ENCODE peak calls at places on chromosomes 11 and 22, in six cellular contexts. B, X, L, Q, T and E are unnamed samples.

GRCh38 chr11:102345923-102346322 is 1.1 kb upstream of the BIRC2 start:
- DNase-seq in B (peak; percentile 71), X (no peak), L (no peak), Q (no peak), T (no peak), E (no peak)

GRCh38 chr22:35043251-35043931 is 22.6 kb upstream of the ISX start:
- DNase-seq in B (no peak), X (no peak), L (no peak), Q (peak; percentile 57), T (peak; percentile 56), E (no peak)

GRCh38 chr22:49771266-49772065 is 56.2 kb downstream of the BRD1 start:
- DNase-seq in B (no peak), X (no peak), L (peak; percentile 47), Q (no peak), T (peak; percentile 59), E (no peak)

GRCh38 chr22:20641198-20641892 is 132.6 kb upstream of the SERPIND1 start:
- DNase-seq in B (no peak), X (no peak), L (no peak), Q (no peak), T (no peak), E (no peak)

GRCh38 chr22:31840581-31840980 is 86.8 kb downstream of the DEPDC5 start:
- DNase-seq in B (no peak), X (no peak), L (no peak), Q (no peak), T (no peak), E (no peak)

GRCh38 chr11:1156506-1157340 is 1.0 kb upstream of the MUC5AC start:
- DNase-seq in B (no peak), X (no peak), L (no peak), Q (no peak), T (no peak), E (no peak)

GRCh38 chr22:26134654-26135330 is 34.5 kb upstream of the SEZ6L start:
- DNase-seq in B (no peak), X (no peak), L (no peak), Q (no peak), T (peak; percentile 72), E (no peak)

GRCh38 chr11:59142530-59143507 is at the start of gene FAM111A:
- DNase-seq in B (no peak), X (peak; percentile 71), L (peak; percentile 94), Q (peak; percentile 93), T (peak; percentile 95), E (peak; percentile 90)

GRCh38 chr11:101255036-101255435 is 125.4 kb upstream of the PGR start:
- DNase-seq in B (no peak), X (no peak), L (no peak), Q (no peak), T (no peak), E (no peak)

GRCh38 chr11:8807544-8808225 is 103.3 kb upstream of the AKIP1 start:
- DNase-seq in B (no peak), X (no peak), L (peak; percentile 82), Q (peak; percentile 61), T (no peak), E (no peak)

GRCh38 chr11:30424336-30424735 is 101.4 kb downstream of the ARL14EP start:
- DNase-seq in B (no peak), X (no peak), L (no peak), Q (no peak), T (no peak), E (no peak)
- TF ChIP-seq POLR2AphosphoS5 in B (no peak), X (no peak), L (no peak), Q (no peak), T (no peak), E (no peak)

GRCh38 chr11:114181195-114181594 is 115.0 kb upstream of the NNMT start:
- DNase-seq in B (no peak), X (no peak), L (no peak), Q (no peak), T (no peak), E (no peak)
- H3K27ac ChIP-seq in B (no peak overlapping the region), X (no peak overlapping the region), L (peak overlapping the region; percentile 98), Q (peak overlapping the region; percentile 94), T (no peak overlapping the region), E (peak overlapping the region; percentile 99)

GRCh38 chr11:47178737-47179654 is 2.3 kb upstream of the ARFGAP2 start:
- DNase-seq in B (no peak), X (no peak), L (no peak), Q (no peak), T (no peak), E (no peak)

GRCh38 chr11:47176328-47177228 is at the start of gene ARFGAP2:
- DNase-seq in B (no peak), X (peak; percentile 87), L (peak; percentile 98), Q (peak; percentile 97), T (peak; percentile 97), E (peak; percentile 98)

GRCh38 chr11:47178305-47178704 is 1.6 kb upstream of the ARFGAP2 start:
- DNase-seq in B (no peak), X (no peak), L (no peak), Q (no peak), T (no peak), E (no peak)

GRCh38 chr11:47177229-47177845 is 658 bp upstream of the ARFGAP2 start:
- DNase-seq in B (no peak), X (peak; percentile 72), L (peak; percentile 84), Q (peak; percentile 73), T (peak; percentile 79), E (peak; percentile 68)

DNA sequence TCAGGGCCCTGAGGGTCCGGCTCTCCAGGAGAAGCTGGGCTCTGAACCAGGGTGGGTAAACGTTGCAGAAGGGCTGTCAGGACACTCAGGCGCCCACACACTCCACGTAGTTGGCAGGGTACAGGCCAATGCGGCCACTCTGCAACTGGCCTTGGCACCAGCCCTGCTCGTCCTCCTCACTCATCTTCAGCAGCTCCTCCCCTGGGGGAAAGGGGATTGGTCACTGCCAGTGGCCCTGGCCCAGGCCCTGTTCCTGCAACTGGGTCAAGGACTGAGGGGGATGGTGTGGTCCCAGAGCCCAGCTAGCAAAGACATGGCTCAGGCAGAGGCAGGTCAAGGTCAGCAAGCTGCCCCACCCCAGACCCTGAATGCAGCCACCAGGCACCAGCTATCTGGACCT is 1.2 kb upstream of the ARFGAP2 start:
- DNase-seq in B (no peak), X (no peak), L (peak; percentile 77), Q (no peak), T (no peak), E (no peak)
- H3K4me3 ChIP-seq in B (no peak overlapping the region), X (no peak overlapping the region), L (peak overlapping the region; percentile 97), Q (no peak overlapping the region), T (peak overlapping the region; percentile 100), E (no peak overlapping the region)

DNA sequence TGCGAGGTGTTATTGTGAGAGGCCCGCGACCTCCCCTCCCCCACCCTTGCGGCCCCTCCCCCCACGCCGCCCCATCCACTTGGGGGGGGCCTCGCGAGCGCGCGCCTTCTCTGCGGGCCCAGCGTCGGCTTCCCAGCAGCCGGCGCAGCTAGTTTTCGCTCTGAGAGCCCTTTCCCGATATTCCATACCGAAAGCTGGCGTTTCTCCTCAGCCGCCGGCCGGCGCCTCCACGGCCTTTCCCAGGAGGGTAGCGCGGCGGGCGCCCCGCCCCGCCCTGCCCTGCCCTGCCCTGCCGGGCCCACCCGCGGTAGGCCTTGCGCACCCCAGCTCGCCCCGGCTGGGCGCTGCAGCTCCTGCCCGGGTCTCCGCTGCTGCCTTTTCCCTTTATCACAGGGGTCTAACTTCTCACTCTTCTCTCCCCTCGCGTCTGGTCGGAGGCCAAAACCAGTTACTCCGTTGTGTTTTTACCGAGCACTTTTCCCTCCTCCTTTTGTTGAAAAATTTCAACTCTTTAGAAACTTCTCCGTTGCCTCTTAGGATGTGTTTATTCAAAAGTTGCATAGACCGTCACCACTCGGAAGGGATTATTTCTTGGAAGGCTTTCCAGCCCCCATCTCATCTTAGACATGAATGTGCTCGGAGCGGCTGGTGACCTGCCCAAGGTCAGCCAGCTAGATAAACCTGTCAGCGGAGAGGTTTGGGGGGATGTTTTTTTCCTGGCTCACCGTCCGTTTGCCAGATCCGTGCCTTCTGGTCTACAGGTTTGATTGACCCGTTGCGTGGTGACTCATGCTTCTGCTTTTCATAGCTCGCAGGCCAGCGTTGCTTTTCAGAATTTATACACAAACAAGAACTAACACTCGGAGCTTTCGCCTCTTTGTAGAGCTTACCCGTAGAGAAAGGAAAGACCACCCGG is 648 bp downstream of the PAFAH1B2 start:
- DNase-seq in B (no peak), X (peak; percentile 57), L (peak; percentile 82), Q (peak; percentile 61), T (peak; percentile 58), E (peak; percentile 44)
- TF ChIP-seq POLR2AphosphoS5 in B (no peak), X (no peak), L (no peak), Q (no peak), T (no peak), E (no peak)